ENCODE peak calls at places on chromosomes 4 and X, in four cellular contexts. E is hepatocyte, L is GM06990, C is IMR-90. M is an unnamed sample. For H3K27me3, the result is how much of the 10 kb centered on the place peaks cover.

GRCh38 chrX:44731160-44731559 is 112.7 kb upstream of the DUSP21 start:
- DNase-seq in E (no peak), L (no peak), C (peak), M (no peak)

GRCh38 chr4:169174247-169174646 is 96.5 kb downstream of the SH3RF1 start:
- DNase-seq in E (no peak), C (no peak), L (no peak), M (no peak)

GRCh38 chr4:179867300-179867878 is 2375.8 kb upstream of the TENM3 start:
- DNase-seq in C (peak), L (peak), E (peak), M (peak)

GRCh38 chrX:134604701-134605271 is 53.5 kb downstream of the PLAC1 start:
- DNase-seq in L (no peak), E (peak), C (peak), M (peak)

GRCh38 chr4:89365375-89366170 is 58.0 kb upstream of the GPRIN3 start:
- DNase-seq in C (no peak), E (peak), L (no peak), M (no peak)

GRCh38 chr4:2619459-2619858 is 83.0 kb downstream of the FAM193A start:
- DNase-seq in C (no peak), L (no peak), E (no peak), M (no peak)

GRCh38 chr4:41406051-41406516 is 131.9 kb upstream of the LIMCH1 start:
- DNase-seq in L (no peak), C (no peak), E (peak), M (no peak)

GRCh38 chrX:55028040-55028439 is 2.7 kb downstream of the ALAS2 start:
- DNase-seq in C (no peak), L (no peak), E (no peak), M (no peak)

GRCh38 chr4:823761-824460 is 2.0 kb downstream of the CPLX1 start:
- DNase-seq in L (no peak), E (no peak), C (no peak), M (no peak)

GRCh38 chrX:10612215-10612614 is 8.2 kb downstream of the MID1 start:
- DNase-seq in C (peak), L (no peak), E (no peak), M (no peak)

GRCh38 chr4:150004481-150004880 is 73.8 kb upstream of the DCLK2 start:
- DNase-seq in C (peak), E (no peak), L (no peak), M (no peak)

GRCh38 chrX:64394874-64395567 is at the start of gene MTMR8:
- DNase-seq in E (peak), C (no peak), L (peak), M (peak)

GRCh38 chrX:42519666-42520231 is 258.2 kb downstream of the PPP1R2C start:
- DNase-seq in E (peak), C (peak), L (no peak), M (no peak)

GRCh38 chr4:25030283-25031076 is at the start of gene LGI2:
- DNase-seq in E (peak), L (no peak), C (no peak), M (peak)

GRCh38 chr4:71609159-71609558 is 174.7 kb downstream of the GC start:
- DNase-seq in L (no peak), C (no peak), E (no peak), M (no peak)

GRCh38 chr4:152734015-152734698 is 45.4 kb downstream of the TIGD4 start:
- DNase-seq in E (no peak), C (no peak), L (no peak), M (no peak)

GRCh38 chr4:94253036-94253435 is 45.4 kb downstream of the SMARCAD1 start:
- DNase-seq in L (no peak), E (no peak), C (peak), M (no peak)

GRCh38 chr4:142801966-142802365 is 44.1 kb downstream of the INPP4B start:
- DNase-seq in E (no peak), C (no peak), L (no peak), M (no peak)

GRCh38 chr4:17068396-17068795 is 170.0 kb upstream of the LDB2 start:
- DNase-seq in C (peak), L (no peak), E (no peak), M (no peak)

GRCh38 chr4:1416051-1416947 is 10.1 kb upstream of the NKX1-1 start:
- DNase-seq in E (peak), L (no peak), C (no peak), M (no peak)

GRCh38 chr4:2103127-2103842 is 44.2 kb downstream of the NAT8L start:
- DNase-seq in C (no peak), E (no peak), L (no peak), M (no peak)

GRCh38 chr4:10205223-10205622 is 88.6 kb upstream of the WDR1 start:
- DNase-seq in E (no peak), L (no peak), C (no peak), M (no peak)

GRCh38 chr4:94758700-94759399 is 1.1 kb downstream of the BMPR1B start:
- DNase-seq in L (no peak), C (no peak), E (no peak), M (peak)

GRCh38 chr4:2343476-2343875 is 75.0 kb downstream of the ZFYVE28 start:
- DNase-seq in L (no peak), C (no peak), E (no peak), M (no peak)

GRCh38 chr4:79875500-79875899 is 197.5 kb downstream of the ANTXR2 start:
- DNase-seq in C (no peak), L (no peak), E (no peak), M (no peak)

GRCh38 chrX:72230290-72230689 is 8.5 kb downstream of the ERCC6L start:
- DNase-seq in C (no peak), E (no peak), L (no peak), M (no peak)

GRCh38 chrX:24760601-24761000 is 66.9 kb downstream of the POLA1 start:
- DNase-seq in E (no peak), L (no peak), C (peak), M (no peak)

GRCh38 chr4:106366026-106366425 is 2.6 kb downstream of the GIMD1 start:
- DNase-seq in L (no peak), C (peak), E (no peak), M (no peak)

GRCh38 chrX:69031181-69031580 is 134.1 kb downstream of the PJA1 start:
- DNase-seq in L (no peak), E (no peak), C (no peak), M (no peak)

DNA sequence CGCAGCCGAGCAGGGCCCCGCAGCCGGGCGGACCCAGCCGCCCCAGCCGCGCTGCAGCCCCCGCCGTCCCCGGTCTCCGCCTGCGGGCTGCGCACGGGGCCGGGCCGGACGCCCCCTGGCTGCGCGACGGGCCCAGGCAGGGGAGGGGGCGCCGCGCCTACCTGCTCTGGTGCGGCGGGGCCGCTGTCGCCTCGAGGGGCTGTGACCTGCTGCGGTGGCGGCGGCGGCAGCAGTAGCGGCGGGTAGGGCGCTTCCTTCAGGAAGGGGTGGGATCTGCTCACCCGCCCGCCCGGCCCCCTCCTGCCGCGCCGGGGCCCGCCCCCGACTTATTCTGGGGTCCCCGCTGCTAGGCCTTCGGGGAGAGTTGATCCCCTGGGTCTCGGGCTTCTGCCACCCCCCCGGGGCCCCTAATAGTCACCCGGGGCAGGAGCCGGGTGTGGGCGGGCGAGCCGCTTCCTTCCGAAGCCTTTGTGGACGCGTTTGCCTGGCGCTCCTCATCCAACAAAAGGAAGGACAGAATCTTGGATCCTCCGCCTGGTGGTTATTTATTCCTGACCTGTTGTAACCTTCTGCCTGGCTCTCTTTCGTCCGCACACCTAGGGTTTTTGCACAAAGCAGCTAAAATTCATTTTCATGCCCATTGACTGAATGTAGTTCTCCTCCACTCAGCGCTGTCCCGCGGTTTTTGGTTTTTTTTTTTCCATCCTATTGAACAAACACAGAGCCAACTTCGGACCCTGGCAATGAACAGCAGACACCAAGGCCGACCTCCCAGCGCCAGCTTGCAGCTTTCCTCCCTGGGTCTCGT is at the start of gene TMEM150C:
- DNase-seq in L (no peak), E (peak), C (no peak), M (peak)
- H3K4me3 ChIP-seq in L (no peak), E (peak), C (peak), M (no peak)

GRCh38 chr4:23369331-23369730 is 520.5 kb downstream of the PPARGC1A start:
- DNase-seq in C (no peak), L (no peak), E (no peak), M (no peak)

GRCh38 chr4:23364167-23364566 is 525.7 kb downstream of the PPARGC1A start:
- DNase-seq in C (no peak), E (no peak), L (no peak), M (no peak)

GRCh38 chr4:23365086-23365485 is 524.8 kb downstream of the PPARGC1A start:
- DNase-seq in C (no peak), E (no peak), L (no peak), M (no peak)

GRCh38 chr4:23366207-23366906 is 523.5 kb downstream of the PPARGC1A start:
- DNase-seq in E (no peak), L (no peak), C (no peak), M (no peak)

GRCh38 chr4:23368081-23368697 is 521.7 kb downstream of the PPARGC1A start:
- DNase-seq in L (no peak), C (peak), E (peak), M (peak)
- TF ChIP-seq CTCF in L (no peak), C (peak), E (peak), M (peak)

GRCh38 chrX:139554991-139555675 is 24.6 kb downstream of the F9 start:
- DNase-seq in E (no peak), C (no peak), L (peak), M (no peak)
- H3K27me3 ChIP-seq in E (under half), C (under half), L (under half), M (under half)

GRCh38 chr4:188029114-188029513 is 33.5 kb downstream of the ZFP42 start:
- DNase-seq in E (no peak), L (no peak), C (no peak), M (no peak)

GRCh38 chr4:188031751-188032150 is 36.2 kb downstream of the ZFP42 start:
- DNase-seq in C (no peak), L (no peak), E (no peak), M (no peak)

GRCh38 chr4:188030401-188030800 is 34.8 kb downstream of the ZFP42 start:
- DNase-seq in C (no peak), E (no peak), L (no peak), M (no peak)

GRCh38 chr4:188032583-188032982 is 37.0 kb downstream of the ZFP42 start:
- DNase-seq in C (no peak), L (no peak), E (no peak), M (no peak)

DNA sequence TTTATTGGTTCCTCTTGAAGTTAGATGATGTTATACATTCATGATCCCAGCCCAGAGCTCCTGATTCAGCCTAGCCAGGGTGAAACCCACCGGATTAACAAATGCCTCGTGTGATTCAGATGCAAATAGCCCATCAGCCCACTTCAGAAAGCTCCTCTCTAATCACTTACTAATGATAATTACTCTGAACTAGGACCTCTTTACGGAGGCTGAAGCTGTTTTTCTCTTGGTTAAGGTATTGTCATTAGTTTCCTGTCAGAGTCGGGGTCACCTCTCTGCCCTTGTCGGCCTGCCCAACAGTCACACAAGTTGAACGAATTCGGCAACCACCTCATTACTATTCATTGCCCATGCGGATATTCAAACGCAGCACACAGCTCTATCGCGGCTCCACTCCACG is 36.6 kb downstream of the ZFP42 start:
- DNase-seq in L (no peak), E (no peak), C (no peak), M (no peak)
- H3K4me3 ChIP-seq in L (no peak), E (no peak), C (no peak), M (no peak)